ENCODE peak calls at places on chromosome 7, in six cellular contexts. H is IMR-90; J is naive thymus-derived CD8-positive, alpha-beta T cell; V is mammary epithelial cell; Z is NB4; B is iPS-NIHi11. W is an unnamed sample.

GRCh38 chr7:101618916-101619315 is 10.2 kb downstream of the MYL10 start:
- DNase-seq in H (no peak), J (no peak), V (no peak), Z (no peak), B (peak), W (peak)

GRCh38 chr7:101216001-101216859 is 1.2 kb downstream of the PLOD3 start:
- DNase-seq in H (peak), J (no peak), V (no peak), Z (peak), B (no peak), W (peak)

GRCh38 chr7:112414855-112415490 is 35.3 kb upstream of the IFRD1 start:
- DNase-seq in H (peak), J (no peak), V (peak), Z (peak), B (peak), W (peak)

GRCh38 chr7:38025815-38026214 is 105.4 kb downstream of the EPDR1 start:
- DNase-seq in H (no peak), J (no peak), V (no peak), Z (no peak), B (no peak), W (no peak)

GRCh38 chr7:2272031-2272430 is 30.0 kb downstream of the NUDT1 start:
- DNase-seq in H (no peak), J (no peak), V (no peak), Z (no peak), B (peak), W (no peak)

GRCh38 chr7:13827716-13828115 is 161.8 kb downstream of the ETV1 start:
- DNase-seq in H (peak), J (no peak), V (no peak), Z (no peak), B (no peak), W (no peak)

GRCh38 chr7:131506597-131506996 is 49.8 kb downstream of the PODXL start:
- DNase-seq in H (no peak), J (no peak), V (no peak), Z (no peak), B (no peak), W (no peak)

GRCh38 chr7:116524609-116525297 is at the start of gene CAV1:
- DNase-seq in H (peak), J (peak), V (peak), Z (no peak), B (peak), W (peak)

GRCh38 chr7:103573479-103574058 is 127.6 kb upstream of the SLC26A5 start:
- DNase-seq in H (peak), J (peak), V (peak), Z (peak), B (peak), W (peak)

GRCh38 chr7:10888861-10889260 is 84.8 kb upstream of the PHF14 start:
- DNase-seq in H (no peak), J (peak), V (no peak), Z (peak), B (no peak), W (no peak)

GRCh38 chr7:2993396-2993795 is 50.3 kb downstream of the CARD11 start:
- DNase-seq in H (no peak), J (no peak), V (no peak), Z (no peak), B (no peak), W (no peak)

GRCh38 chr7:122137291-122138077 is 6.6 kb downstream of the AASS start:
- DNase-seq in H (peak), J (no peak), V (no peak), Z (no peak), B (no peak), W (peak)

GRCh38 chr7:27181176-27181520 is 3.9 kb downstream of the HOXA11 start:
- DNase-seq in H (no peak), J (no peak), V (no peak), Z (no peak), B (no peak), W (no peak)

GRCh38 chr7:3234851-3235250 is 66.2 kb upstream of the SDK1 start:
- DNase-seq in H (no peak), J (no peak), V (no peak), Z (no peak), B (no peak), W (no peak)

GRCh38 chr7:93515144-93515543 is 59.4 kb downstream of the CALCR start:
- DNase-seq in H (no peak), J (no peak), V (peak), Z (no peak), B (no peak), W (peak)

GRCh38 chr7:4683884-4684565 is 1.9 kb downstream of the FOXK1 start:
- DNase-seq in H (peak), J (peak), V (peak), Z (peak), B (no peak), W (peak)

GRCh38 chr7:78779788-78780187 is 673.7 kb downstream of the MAGI2 start:
- DNase-seq in H (no peak), J (no peak), V (no peak), Z (no peak), B (no peak), W (no peak)

GRCh38 chr7:151566897-151567320 is 47.2 kb upstream of the RHEB start:
- DNase-seq in H (peak), J (no peak), V (peak), Z (peak), B (no peak), W (peak)

GRCh38 chr7:11374629-11375028 is 401.0 kb downstream of the PHF14 start:
- DNase-seq in H (no peak), J (no peak), V (no peak), Z (no peak), B (no peak), W (no peak)

GRCh38 chr7:13833872-13834271 is 155.6 kb downstream of the ETV1 start:
- DNase-seq in H (no peak), J (no peak), V (no peak), Z (no peak), B (no peak), W (no peak)

GRCh38 chr7:133572087-133572486 is 319.2 kb downstream of the EXOC4 start:
- DNase-seq in H (no peak), J (no peak), V (peak), Z (no peak), B (no peak), W (peak)

GRCh38 chr7:116710764-116711452 is 38.9 kb downstream of the MET start:
- DNase-seq in H (no peak), J (no peak), V (peak), Z (no peak), B (no peak), W (no peak)

GRCh38 chr7:27199820-27200760 is at the start of gene HOXA13:
- DNase-seq in H (no peak), J (no peak), V (peak), Z (peak), B (peak), W (no peak)

GRCh38 chr7:2109251-2109935 is 123.4 kb downstream of the MAD1L1 start:
- DNase-seq in H (peak), J (no peak), V (no peak), Z (no peak), B (no peak), W (no peak)

GRCh38 chr7:96178581-96178980 is 143.3 kb downstream of the SLC25A13 start:
- DNase-seq in H (no peak), J (no peak), V (peak), Z (no peak), B (no peak), W (peak)

GRCh38 chr7:123285076-123285700 is 85.4 kb upstream of the SLC13A1 start:
- DNase-seq in H (no peak), J (no peak), V (no peak), Z (peak), B (peak), W (no peak)

GRCh38 chr7:16926283-16926682 is 44.5 kb upstream of the AGR3 start:
- DNase-seq in H (peak), J (no peak), V (peak), Z (peak), B (no peak), W (peak)

GRCh38 chr7:112481337-112481736 is 546 bp downstream of the LSMEM1 start:
- DNase-seq in H (no peak), J (no peak), V (no peak), Z (no peak), B (no peak), W (peak)